ENCODE peak calls at places on chromosomes 3 and 15, in five cellular contexts. One of them, this sample, is unnamed.

GRCh38 chr3:72133329-72134011 is 348.5 kb upstream of the PROK2 start:
- DNase-seq in K562: no peak
- DNase-seq in HepG2: peak
- DNase-seq in H1: no peak
- DNase-seq in GM12878: no peak
- DNase-seq in this sample: no peak

GRCh38 chr15:81268881-81269601 is 54.9 kb downstream of the STARD5 start:
- DNase-seq in K562: no peak
- DNase-seq in HepG2: no peak
- DNase-seq in H1: no peak
- DNase-seq in GM12878: no peak
- DNase-seq in this sample: no peak

GRCh38 chr3:66885326-66886000 is 112.6 kb upstream of the KBTBD8 start:
- DNase-seq in K562: no peak
- DNase-seq in HepG2: no peak
- DNase-seq in H1: no peak
- DNase-seq in GM12878: no peak
- DNase-seq in this sample: peak

GRCh38 chr15:90664650-90665287 is 52.4 kb upstream of the BLM start:
- DNase-seq in K562: no peak
- DNase-seq in HepG2: peak
- DNase-seq in H1: no peak
- DNase-seq in GM12878: no peak
- DNase-seq in this sample: no peak

GRCh38 chr15:76286231-76286879 is 24.9 kb downstream of the ETFA start:
- DNase-seq in K562: no peak
- DNase-seq in HepG2: no peak
- DNase-seq in H1: no peak
- DNase-seq in GM12878: peak
- DNase-seq in this sample: no peak

GRCh38 chr3:21620511-21621395 is 130.3 kb downstream of the ZNF385D start:
- DNase-seq in K562: no peak
- DNase-seq in HepG2: no peak
- DNase-seq in H1: no peak
- DNase-seq in GM12878: no peak
- DNase-seq in this sample: no peak

GRCh38 chr3:149599236-149599635 is 58.6 kb downstream of the WWTR1 start:
- DNase-seq in K562: no peak
- DNase-seq in HepG2: peak
- DNase-seq in H1: no peak
- DNase-seq in GM12878: no peak
- DNase-seq in this sample: no peak

GRCh38 chr3:66200147-66200546 is 20.7 kb upstream of the SLC25A26 start:
- DNase-seq in K562: no peak
- DNase-seq in HepG2: no peak
- DNase-seq in H1: no peak
- DNase-seq in GM12878: no peak
- DNase-seq in this sample: no peak

GRCh38 chr3:147368561-147369151 is 37.7 kb downstream of the ZIC4 start:
- DNase-seq in K562: no peak
- DNase-seq in HepG2: peak
- DNase-seq in H1: no peak
- DNase-seq in GM12878: no peak
- DNase-seq in this sample: no peak

GRCh38 chr3:112136959-112137693 is 4.1 kb upstream of the GCSAM start:
- DNase-seq in K562: no peak
- DNase-seq in HepG2: peak
- DNase-seq in H1: peak
- DNase-seq in GM12878: no peak
- DNase-seq in this sample: peak

GRCh38 chr15:65970937-65971740 is 101.8 kb downstream of the RAB11A start:
- DNase-seq in K562: no peak
- DNase-seq in HepG2: no peak
- DNase-seq in H1: no peak
- DNase-seq in GM12878: no peak
- DNase-seq in this sample: no peak

GRCh38 chr3:5021571-5022092 is 42.4 kb downstream of the BHLHE40 start:
- DNase-seq in K562: no peak
- DNase-seq in HepG2: peak
- DNase-seq in H1: no peak
- DNase-seq in GM12878: no peak
- DNase-seq in this sample: peak

GRCh38 chr3:169266986-169267385 is 396.5 kb downstream of the MECOM start:
- DNase-seq in K562: no peak
- DNase-seq in HepG2: no peak
- DNase-seq in H1: no peak
- DNase-seq in GM12878: no peak
- DNase-seq in this sample: no peak

GRCh38 chr15:89122532-89123525 is 34.6 kb downstream of the ABHD2 start:
- DNase-seq in K562: no peak
- DNase-seq in HepG2: no peak
- DNase-seq in H1: no peak
- DNase-seq in GM12878: no peak
- DNase-seq in this sample: no peak

GRCh38 chr3:32684029-32684799 is 774 bp upstream of the CNOT10 start:
- DNase-seq in K562: no peak
- DNase-seq in HepG2: no peak
- DNase-seq in H1: no peak
- DNase-seq in GM12878: no peak
- DNase-seq in this sample: no peak
- TF ChIP-seq ATF3 in K562: no peak
- TF ChIP-seq ATF3 in HepG2: no peak
- TF ChIP-seq ATF3 in H1: no peak
- TF ChIP-seq ATF3 in GM12878: no peak
- TF ChIP-seq ATF3 in this sample: no peak

DNA sequence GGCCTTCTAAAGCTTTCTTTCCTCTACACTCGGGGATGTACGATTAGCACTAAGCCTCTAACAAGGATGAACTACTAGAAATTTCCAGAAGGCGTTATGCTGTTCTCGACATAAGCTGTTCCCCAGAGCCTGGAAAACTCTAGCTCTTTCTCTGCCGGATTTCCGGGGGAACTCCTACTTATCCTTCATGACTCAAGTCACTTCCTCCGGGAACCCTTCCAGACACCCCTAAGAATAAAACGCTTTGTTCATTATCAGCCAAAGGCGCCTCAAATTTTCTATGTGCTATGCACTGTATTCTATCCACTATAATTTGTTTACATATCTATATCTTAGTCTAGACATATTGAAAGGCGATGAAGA is 455 bp upstream of the SNAP23 start:
- DNase-seq in K562: no peak
- DNase-seq in HepG2: peak
- DNase-seq in H1: no peak
- DNase-seq in GM12878: no peak
- DNase-seq in this sample: no peak
- H3K4me3 ChIP-seq in K562: peak
- H3K4me3 ChIP-seq in HepG2: peak
- H3K4me3 ChIP-seq in H1: peak
- H3K4me3 ChIP-seq in GM12878: peak
- H3K4me3 ChIP-seq in this sample: peak

GRCh38 chr3:186783070-186783730 is at the start of gene EIF4A2:
- DNase-seq in K562: peak
- DNase-seq in HepG2: peak
- DNase-seq in H1: peak
- DNase-seq in GM12878: no peak
- DNase-seq in this sample: peak
- TF ChIP-seq EZH2 in K562: no peak
- TF ChIP-seq EZH2 in HepG2: no peak
- TF ChIP-seq EZH2 in H1: no peak
- TF ChIP-seq EZH2 in GM12878: no peak
- TF ChIP-seq EZH2 in this sample: no peak

GRCh38 chr3:8969246-8969645 is 6.0 kb upstream of the RAD18 start:
- DNase-seq in K562: no peak
- DNase-seq in HepG2: no peak
- DNase-seq in H1: no peak
- DNase-seq in GM12878: no peak
- DNase-seq in this sample: no peak

GRCh38 chr3:8975081-8976020 is 12.1 kb upstream of the RAD18 start:
- DNase-seq in K562: no peak
- DNase-seq in HepG2: no peak
- DNase-seq in H1: no peak
- DNase-seq in GM12878: no peak
- DNase-seq in this sample: no peak

GRCh38 chr3:8974458-8974857 is 11.2 kb upstream of the RAD18 start:
- DNase-seq in K562: no peak
- DNase-seq in HepG2: no peak
- DNase-seq in H1: no peak
- DNase-seq in GM12878: no peak
- DNase-seq in this sample: no peak

GRCh38 chr3:8970971-8971589 is 7.8 kb upstream of the RAD18 start:
- DNase-seq in K562: peak
- DNase-seq in HepG2: peak
- DNase-seq in H1: peak
- DNase-seq in GM12878: no peak
- DNase-seq in this sample: peak

DNA sequence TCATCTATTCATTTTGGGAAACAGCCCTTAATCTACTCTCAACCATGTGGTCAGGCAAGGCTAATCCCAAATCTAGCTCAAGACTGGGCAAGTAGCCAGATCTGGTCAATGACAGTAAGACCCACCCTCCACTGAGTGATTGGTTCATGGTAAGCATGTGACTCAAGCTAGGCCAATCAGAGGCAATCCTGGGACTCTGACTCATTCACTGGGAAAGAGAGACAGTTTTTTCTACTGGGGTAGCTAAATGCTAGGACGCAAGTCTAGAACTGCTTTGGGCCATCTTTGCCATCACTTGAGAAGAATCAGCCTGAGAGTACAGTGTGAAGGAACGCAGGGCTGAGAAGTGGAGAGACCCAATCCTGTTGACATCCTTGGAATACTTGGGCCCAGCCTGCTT is 9.3 kb upstream of the RAD18 start:
- DNase-seq in K562: peak
- DNase-seq in HepG2: peak
- DNase-seq in H1: no peak
- DNase-seq in GM12878: no peak
- DNase-seq in this sample: no peak
- TF ChIP-seq ATF3 in K562: peak
- TF ChIP-seq ATF3 in HepG2: no peak
- TF ChIP-seq ATF3 in H1: no peak
- TF ChIP-seq ATF3 in GM12878: no peak
- TF ChIP-seq ATF3 in this sample: no peak

DNA sequence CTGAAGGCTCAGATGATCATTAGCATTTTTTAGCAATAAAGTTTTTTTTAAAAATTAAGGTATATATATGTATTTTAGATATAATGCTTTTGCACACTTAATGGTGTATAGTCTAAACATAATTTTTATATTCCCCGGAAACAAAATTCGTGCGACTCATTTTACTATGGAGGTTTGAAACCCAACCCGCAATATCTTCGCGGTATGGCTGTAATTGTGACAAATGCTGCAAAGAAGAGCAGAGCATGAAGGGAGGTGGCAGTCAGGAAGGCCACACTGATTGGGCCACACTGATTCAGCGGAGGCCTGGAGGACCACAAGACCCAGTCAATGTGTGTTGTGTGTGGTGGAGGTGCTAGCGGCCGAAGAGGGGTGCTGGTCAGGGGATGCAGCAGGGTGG is 4.5 kb upstream of the CYP8B1 start:
- DNase-seq in K562: no peak
- DNase-seq in HepG2: no peak
- DNase-seq in H1: no peak
- DNase-seq in GM12878: no peak
- DNase-seq in this sample: no peak
- H3K4me3 ChIP-seq in K562: no peak
- H3K4me3 ChIP-seq in HepG2: no peak
- H3K4me3 ChIP-seq in H1: no peak
- H3K4me3 ChIP-seq in GM12878: peak
- H3K4me3 ChIP-seq in this sample: no peak

GRCh38 chr15:67024322-67024997 is 40.9 kb upstream of the SMAD3 start:
- DNase-seq in K562: peak
- DNase-seq in HepG2: peak
- DNase-seq in H1: no peak
- DNase-seq in GM12878: peak
- DNase-seq in this sample: peak

GRCh38 chr15:67026171-67026967 is 39.0 kb upstream of the SMAD3 start:
- DNase-seq in K562: no peak
- DNase-seq in HepG2: no peak
- DNase-seq in H1: no peak
- DNase-seq in GM12878: no peak
- DNase-seq in this sample: no peak

GRCh38 chr15:67023517-67024321 is 41.7 kb upstream of the SMAD3 start:
- DNase-seq in K562: no peak
- DNase-seq in HepG2: no peak
- DNase-seq in H1: no peak
- DNase-seq in GM12878: no peak
- DNase-seq in this sample: no peak

GRCh38 chr15:67025719-67026118 is 39.7 kb upstream of the SMAD3 start:
- DNase-seq in K562: no peak
- DNase-seq in HepG2: no peak
- DNase-seq in H1: no peak
- DNase-seq in GM12878: no peak
- DNase-seq in this sample: no peak

GRCh38 chr15:67024998-67025368 is 40.4 kb upstream of the SMAD3 start:
- DNase-seq in K562: no peak
- DNase-seq in HepG2: no peak
- DNase-seq in H1: no peak
- DNase-seq in GM12878: no peak
- DNase-seq in this sample: no peak
- TF ChIP-seq EZH2 in K562: no peak
- TF ChIP-seq EZH2 in HepG2: no peak
- TF ChIP-seq EZH2 in H1: no peak
- TF ChIP-seq EZH2 in GM12878: no peak
- TF ChIP-seq EZH2 in this sample: no peak

GRCh38 chr3:44045476-44046275 is 196.0 kb upstream of the TOPAZ1 start:
- DNase-seq in K562: no peak
- DNase-seq in HepG2: no peak
- DNase-seq in H1: no peak
- DNase-seq in GM12878: peak
- DNase-seq in this sample: no peak
- TF ChIP-seq ATF3 in K562: no peak
- TF ChIP-seq ATF3 in HepG2: no peak
- TF ChIP-seq ATF3 in H1: no peak
- TF ChIP-seq ATF3 in GM12878: no peak
- TF ChIP-seq ATF3 in this sample: no peak

DNA sequence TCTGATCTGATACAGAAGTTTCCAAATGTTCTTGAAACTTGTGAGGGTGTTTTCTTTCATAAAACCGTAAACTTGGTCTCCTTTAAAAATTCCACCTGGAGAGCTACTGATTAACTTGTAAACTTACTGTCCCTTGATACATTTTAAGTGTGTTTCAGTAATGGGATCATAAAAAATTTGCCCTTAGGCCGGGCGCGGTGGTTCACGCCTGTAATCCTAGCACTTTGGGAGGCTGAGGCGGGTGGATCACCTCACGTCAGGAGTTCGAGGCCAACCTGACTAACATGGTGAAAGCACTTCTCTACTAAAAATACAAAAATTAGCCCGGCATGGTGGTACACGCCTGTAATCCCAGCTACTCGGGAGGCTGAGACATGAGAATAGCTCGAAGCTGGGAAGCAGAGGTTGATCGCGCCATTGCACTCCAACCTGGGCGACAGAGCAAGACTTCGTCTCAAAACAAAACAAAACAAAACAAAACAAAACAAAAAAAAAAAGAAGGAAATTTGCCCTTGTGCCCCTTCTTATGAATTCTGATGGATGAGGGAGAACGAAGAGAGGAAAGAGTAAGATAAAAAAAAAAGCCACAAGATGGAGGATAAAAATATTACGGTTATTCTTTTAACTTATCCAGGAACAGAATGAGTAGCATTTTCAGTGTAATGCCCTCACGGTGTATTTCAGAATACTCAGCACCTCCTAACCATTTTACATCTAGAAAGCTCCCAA is 32.1 kb upstream of the AP4E1 start:
- DNase-seq in K562: no peak
- DNase-seq in HepG2: no peak
- DNase-seq in H1: no peak
- DNase-seq in GM12878: no peak
- DNase-seq in this sample: no peak
- H3K4me3 ChIP-seq in K562: no peak
- H3K4me3 ChIP-seq in HepG2: peak
- H3K4me3 ChIP-seq in H1: no peak
- H3K4me3 ChIP-seq in GM12878: peak
- H3K4me3 ChIP-seq in this sample: peak

This sample was measured in HCT116.